ENCODE peak calls at places on chromosomes 13 and 19, in ten cellular contexts. O is hippocampal formation; Z is nephron progenitor cell; W is anterior cingulate cortex; A is fibroblast of mammary gland; T is breast epithelium; U is T follicular helper cell; G is naive thymus-derived CD8-positive, alpha-beta T cell; S is mammary epithelial cell; N is activated CD4-positive, alpha-beta T cell treated with anti-CD3 and anti-CD28 coated beads for 36 hours. Q is an unnamed sample.

GRCh38 chr19:33302175-33302973 is at the start of gene CEBPA:
- DNase-seq in O (peak; percentile 30), Z (peak; percentile 86), W (peak; percentile 83), A (peak; percentile 70), T (peak; percentile 76), U (peak; percentile 9), G (peak; percentile 24), S (peak; percentile 78), N (peak; percentile 78), Q (peak; percentile 84)

GRCh38 chr19:51036519-51036918 is 1.7 kb upstream of the KLK12 start:
- DNase-seq in O (no peak), Z (no peak), W (no peak), A (no peak), T (no peak), U (no peak), G (no peak), S (no peak), N (no peak), Q (no peak)

GRCh38 chr13:36344173-36344572 is 2.0 kb downstream of the SPART start:
- DNase-seq in O (no peak), Z (no peak), W (no peak), A (peak; percentile 84), T (no peak), U (no peak), G (no peak), S (peak; percentile 65), N (no peak), Q (no peak)

GRCh38 chr19:33303791-33304759 is 1.7 kb upstream of the CEBPA start:
- DNase-seq in O (no peak), Z (no peak), W (no peak), A (peak; percentile 20), T (peak; percentile 55), U (no peak), G (no peak), S (no peak), N (no peak), Q (peak; percentile 15)

GRCh38 chr19:11377756-11378155 is 3.3 kb downstream of the SWSAP1 start:
- DNase-seq in O (no peak), Z (no peak), W (no peak), A (peak; percentile 65), T (no peak), U (no peak), G (no peak), S (no peak), N (no peak), Q (no peak)

GRCh38 chr19:48489608-48490216 is 20.5 kb downstream of the CYTH2 start:
- DNase-seq in O (no peak), Z (peak; percentile 90), W (peak; percentile 10), A (peak; percentile 50), T (peak; percentile 72), U (peak; percentile 64), G (peak; percentile 78), S (peak; percentile 60), N (peak; percentile 90), Q (peak; percentile 92)

GRCh38 chr19:14094854-14095253 is 4.3 kb upstream of the SAMD1 start:
- DNase-seq in O (no peak), Z (no peak), W (no peak), A (no peak), T (no peak), U (no peak), G (no peak), S (no peak), N (no peak), Q (no peak)

GRCh38 chr13:51768378-51768921 is 35.5 kb downstream of the DHRS12 start:
- DNase-seq in O (no peak), Z (peak; percentile 21), W (no peak), A (no peak), T (no peak), U (no peak), G (no peak), S (no peak), N (no peak), Q (peak; percentile 77)

GRCh38 chr13:26968431-26969335 is 202.9 kb downstream of the USP12 start:
- DNase-seq in O (no peak), Z (peak; percentile 43), W (no peak), A (peak; percentile 12), T (no peak), U (no peak), G (no peak), S (no peak), N (no peak), Q (no peak)

GRCh38 chr19:5961969-5962945 is 15.7 kb downstream of the RANBP3 start:
- DNase-seq in O (peak; percentile 41), Z (no peak), W (peak; percentile 9), A (no peak), T (peak; percentile 64), U (peak; percentile 75), G (peak; percentile 67), S (no peak), N (peak; percentile 80), Q (no peak)